ENCODE peak calls at places on chromosomes 6 and 20, in ten cellular contexts. X, P, L, Z, Y, B, C, J, D and E are unnamed samples.

GRCh38 chr6:130032758-130033323 is 14.5 kb downstream of the L3MBTL3 start:
- DNase-seq in D (no peak), J (no peak), Z (no peak), P (no peak), B (no peak), C (no peak), Y (no peak), X (no peak), L (no peak), E (no peak)

GRCh38 chr6:168427184-168427583 is 13.8 kb upstream of the SMOC2 start:
- DNase-seq in D (no peak), C (no peak), Y (no peak), B (no peak), Z (no peak), X (no peak), J (no peak), L (no peak), P (peak; percentile 8), E (no peak)

GRCh38 chr6:4210619-4211419 is 75.4 kb upstream of the ECI2 start:
- DNase-seq in X (peak; percentile 25), B (no peak), Y (peak; percentile 31), D (peak; percentile 78), C (peak; percentile 58), J (no peak), Z (peak; percentile 61), L (peak; percentile 42), P (peak; percentile 68), E (peak; percentile 85)

GRCh38 chr6:75331134-75331533 is 46.5 kb upstream of the TMEM30A start:
- DNase-seq in Y (no peak), C (no peak), B (no peak), Z (no peak), L (no peak), J (no peak), X (no peak), P (peak; percentile 64), D (no peak), E (no peak)

GRCh38 chr6:104705095-104705707 is 154.5 kb downstream of the HACE1 start:
- DNase-seq in Z (no peak), X (no peak), P (peak; percentile 96), Y (no peak), C (no peak), B (peak; percentile 39), D (peak; percentile 7), J (peak; percentile 78), L (peak; percentile 34), E (no peak)

GRCh38 chr6:98827295-98828159 is 6.8 kb upstream of the POU3F2 start:
- DNase-seq in L (no peak), B (no peak), Z (no peak), J (no peak), Y (no peak), X (no peak), P (peak; percentile 78), D (no peak), C (peak; percentile 65), E (no peak)

GRCh38 chr6:86712039-86712438 is 225.3 kb upstream of the HTR1E start:
- DNase-seq in C (no peak), X (no peak), D (no peak), Y (no peak), Z (no peak), B (no peak), P (no peak), J (no peak), L (no peak), E (no peak)

GRCh38 chr6:34904990-34905613 is 16.0 kb downstream of the ANKS1A start:
- DNase-seq in B (no peak), Y (no peak), J (no peak), X (no peak), D (no peak), P (no peak), L (no peak), C (no peak), Z (no peak), E (no peak)

GRCh38 chr6:41214559-41215238 is 13.4 kb upstream of the TREML4 start:
- DNase-seq in J (no peak), C (no peak), Z (no peak), B (peak; percentile 49), L (no peak), X (no peak), P (no peak), Y (no peak), D (no peak), E (no peak)

GRCh38 chr6:100549406-100550167 is 84.9 kb upstream of the SIM1 start:
- DNase-seq in P (peak; percentile 59), Y (no peak), B (peak; percentile 62), C (no peak), Z (no peak), L (peak; percentile 39), D (no peak), X (no peak), J (no peak), E (no peak)

GRCh38 chr20:34876161-34877001 is at the start of gene ACSS2:
- DNase-seq in P (peak; percentile 99), B (peak; percentile 97), X (peak; percentile 98), J (peak; percentile 100), D (peak; percentile 100), C (peak; percentile 100), Z (peak; percentile 100), L (peak; percentile 95), Y (peak; percentile 57), E (peak; percentile 99)

GRCh38 chr6:46208303-46208702 is 37.5 kb upstream of the ENPP5 start:
- DNase-seq in P (no peak), C (no peak), B (no peak), Y (no peak), Z (no peak), X (no peak), J (no peak), D (no peak), L (no peak), E (no peak)

GRCh38 chr20:47809561-47809960 is 24.3 kb upstream of the SULF2 start:
- DNase-seq in P (peak; percentile 88), Y (no peak), Z (peak; percentile 49), D (no peak), J (peak; percentile 71), L (no peak), B (peak; percentile 99), X (no peak), C (peak; percentile 16), E (no peak)

GRCh38 chr20:4604580-4604979 is 117.1 kb upstream of the PRND start:
- DNase-seq in X (no peak), D (no peak), J (no peak), C (no peak), Y (no peak), B (no peak), L (no peak), P (peak; percentile 84), Z (no peak), E (peak; percentile 44)

GRCh38 chr20:25745738-25746137 is 49.1 kb upstream of the ZNF337 start:
- DNase-seq in L (no peak), J (no peak), X (no peak), B (no peak), D (no peak), P (no peak), C (no peak), Y (no peak), Z (no peak), E (no peak)

GRCh38 chr6:146224449-146224848 is 195.6 kb downstream of the GRM1 start:
- DNase-seq in C (no peak), J (no peak), Z (no peak), L (no peak), B (no peak), Y (no peak), P (no peak), X (no peak), D (no peak), E (no peak)